ENCODE peak calls at places on chromosomes 11 and 22, in five cellular contexts. One of them, this sample, is unnamed.
A peak's percentile ranks its signal among the peaks of the same experiment; 100 is the strongest.

GRCh38 chr22:48944756-48945620 is 882.7 kb downstream of the BRD1 start:
- DNase-seq in endodermal cell: peak; percentile 32
- DNase-seq in testis: peak; percentile 7
- DNase-seq in LoVo: no peak
- DNase-seq in activated CD4-positive, CD25-positive, alpha-beta regulatory T cell treated with anti-CD3 and anti-CD28 coated beads, Interleukin-2, amount 50 U/mL, for 16 hours: no peak
- DNase-seq in this sample: no peak

GRCh38 chr11:11349051-11349450 is 4.0 kb downstream of the CSNK2A3 start:
- DNase-seq in endodermal cell: no peak
- DNase-seq in testis: no peak
- DNase-seq in LoVo: no peak
- DNase-seq in activated CD4-positive, CD25-positive, alpha-beta regulatory T cell treated with anti-CD3 and anti-CD28 coated beads, Interleukin-2, amount 50 U/mL, for 16 hours: no peak
- DNase-seq in this sample: no peak

GRCh38 chr22:42800731-42801536 is 56.1 kb downstream of the ARFGAP3 start:
- DNase-seq in endodermal cell: peak; percentile 82
- DNase-seq in testis: peak; percentile 3
- DNase-seq in LoVo: no peak
- DNase-seq in activated CD4-positive, CD25-positive, alpha-beta regulatory T cell treated with anti-CD3 and anti-CD28 coated beads, Interleukin-2, amount 50 U/mL, for 16 hours: no peak
- DNase-seq in this sample: no peak

GRCh38 chr22:17912942-17913704 is 111.2 kb downstream of the MICAL3 start:
- DNase-seq in endodermal cell: peak; percentile 65
- DNase-seq in testis: no peak
- DNase-seq in LoVo: no peak
- DNase-seq in activated CD4-positive, CD25-positive, alpha-beta regulatory T cell treated with anti-CD3 and anti-CD28 coated beads, Interleukin-2, amount 50 U/mL, for 16 hours: no peak
- DNase-seq in this sample: no peak

GRCh38 chr11:13368041-13368446 is 90.5 kb downstream of the BMAL1 start:
- DNase-seq in endodermal cell: no peak
- DNase-seq in testis: no peak
- DNase-seq in LoVo: no peak
- DNase-seq in activated CD4-positive, CD25-positive, alpha-beta regulatory T cell treated with anti-CD3 and anti-CD28 coated beads, Interleukin-2, amount 50 U/mL, for 16 hours: no peak
- DNase-seq in this sample: no peak

GRCh38 chr11:17810736-17811135 is 76.2 kb downstream of the KCNC1 start:
- DNase-seq in endodermal cell: no peak
- DNase-seq in testis: peak; percentile 89
- DNase-seq in LoVo: no peak
- DNase-seq in activated CD4-positive, CD25-positive, alpha-beta regulatory T cell treated with anti-CD3 and anti-CD28 coated beads, Interleukin-2, amount 50 U/mL, for 16 hours: no peak
- DNase-seq in this sample: no peak

GRCh38 chr22:49373801-49374226 is 453.9 kb downstream of the BRD1 start:
- DNase-seq in endodermal cell: peak; percentile 38
- DNase-seq in testis: no peak
- DNase-seq in LoVo: no peak
- DNase-seq in activated CD4-positive, CD25-positive, alpha-beta regulatory T cell treated with anti-CD3 and anti-CD28 coated beads, Interleukin-2, amount 50 U/mL, for 16 hours: no peak
- DNase-seq in this sample: no peak

GRCh38 chr11:101583180-101584128 is at the start of gene TRPC6:
- DNase-seq in endodermal cell: peak; percentile 87
- DNase-seq in testis: peak; percentile 49
- DNase-seq in LoVo: no peak
- DNase-seq in activated CD4-positive, CD25-positive, alpha-beta regulatory T cell treated with anti-CD3 and anti-CD28 coated beads, Interleukin-2, amount 50 U/mL, for 16 hours: no peak
- DNase-seq in this sample: no peak

GRCh38 chr11:72041364-72042058 is 38.8 kb downstream of the NUMA1 start:
- DNase-seq in endodermal cell: peak; percentile 81
- DNase-seq in testis: peak; percentile 75
- DNase-seq in LoVo: peak; percentile 41
- DNase-seq in activated CD4-positive, CD25-positive, alpha-beta regulatory T cell treated with anti-CD3 and anti-CD28 coated beads, Interleukin-2, amount 50 U/mL, for 16 hours: no peak
- DNase-seq in this sample: peak; percentile 39

GRCh38 chr22:35397095-35397904 is 2.6 kb upstream of the MCM5 start:
- DNase-seq in endodermal cell: no peak
- DNase-seq in testis: peak; percentile 68
- DNase-seq in LoVo: no peak
- DNase-seq in activated CD4-positive, CD25-positive, alpha-beta regulatory T cell treated with anti-CD3 and anti-CD28 coated beads, Interleukin-2, amount 50 U/mL, for 16 hours: no peak
- DNase-seq in this sample: no peak

GRCh38 chr11:12377106-12377823 is at the start of gene PARVA:
- DNase-seq in endodermal cell: peak; percentile 93
- DNase-seq in testis: peak; percentile 55
- DNase-seq in LoVo: peak; percentile 78
- DNase-seq in activated CD4-positive, CD25-positive, alpha-beta regulatory T cell treated with anti-CD3 and anti-CD28 coated beads, Interleukin-2, amount 50 U/mL, for 16 hours: no peak
- DNase-seq in this sample: no peak

GRCh38 chr11:66494935-66495334 is 14.7 kb downstream of the DPP3 start:
- DNase-seq in endodermal cell: peak; percentile 74
- DNase-seq in testis: no peak
- DNase-seq in LoVo: no peak
- DNase-seq in activated CD4-positive, CD25-positive, alpha-beta regulatory T cell treated with anti-CD3 and anti-CD28 coated beads, Interleukin-2, amount 50 U/mL, for 16 hours: no peak
- DNase-seq in this sample: no peak

GRCh38 chr11:45655347-45655756 is 10.1 kb downstream of the CHST1 start:
- DNase-seq in endodermal cell: peak; percentile 97
- DNase-seq in testis: peak; percentile 84
- DNase-seq in LoVo: peak; percentile 61
- DNase-seq in activated CD4-positive, CD25-positive, alpha-beta regulatory T cell treated with anti-CD3 and anti-CD28 coated beads, Interleukin-2, amount 50 U/mL, for 16 hours: peak; percentile 21
- DNase-seq in this sample: peak; percentile 18

GRCh38 chr11:77063407-77063806 is 3.4 kb upstream of the CAPN5 start:
- DNase-seq in endodermal cell: peak; percentile 33
- DNase-seq in testis: no peak
- DNase-seq in LoVo: no peak
- DNase-seq in activated CD4-positive, CD25-positive, alpha-beta regulatory T cell treated with anti-CD3 and anti-CD28 coated beads, Interleukin-2, amount 50 U/mL, for 16 hours: no peak
- DNase-seq in this sample: no peak

This sample was measured in NCI-H2107.